ENCODE peak calls at places on chromosomes 7 and 10, in ten cellular contexts. Z is Right ventricle myocardium superior; X is stimulated activated CD4-positive, alpha-beta T cell treated with anti-CD3 and anti-CD28 coated beads, TNF-alpha, amount 100 ng/mL, for 24 hours; K is WTC11; G is activated T-cell treated with anti-CD3 and anti-CD28 coated beads for 48 hours; B is activated naive CD8-positive, alpha-beta T cell treated with anti-CD3 and anti-CD28 coated beads for 36 hours; H is EH; T is pancreas; V is iPS-NIHi11; M is sciatic nerve. C is an unnamed sample.

GRCh38 chr10:5464521-5464920 is 34.8 kb downstream of the CALML5 start:
- DNase-seq in Z (no peak), G (no peak), X (no peak), M (no peak), K (no peak), T (no peak), H (peak), B (no peak), V (no peak), C (no peak)

GRCh38 chr10:96130326-96130758 is 245 bp downstream of the ZNF518A start:
- DNase-seq in H (peak), X (peak), Z (peak), T (peak), B (peak), G (peak), K (peak), M (peak), V (peak), C (no peak)

GRCh38 chr10:69217119-69217754 is 2.9 kb upstream of the HKDC1 start:
- DNase-seq in X (no peak), G (no peak), B (no peak), K (no peak), Z (no peak), V (no peak), H (peak), T (no peak), M (no peak), C (no peak)

GRCh38 chr10:74930962-74931361 is 104.6 kb downstream of the KAT6B start:
- DNase-seq in G (no peak), K (no peak), X (no peak), V (no peak), H (no peak), T (no peak), M (no peak), Z (no peak), B (no peak), C (no peak)

GRCh38 chr7:23234569-23235296 is 11.8 kb upstream of the GPNMB start:
- DNase-seq in M (no peak), K (no peak), X (no peak), T (no peak), V (no peak), Z (no peak), G (no peak), B (no peak), H (no peak), C (no peak)

GRCh38 chr7:73443543-73444255 is 10.1 kb downstream of the FZD9 start:
- DNase-seq in H (no peak), X (no peak), Z (no peak), M (no peak), T (no peak), B (no peak), K (no peak), V (no peak), G (no peak), C (no peak)

GRCh38 chr7:142100634-142101033 is 10.9 kb upstream of the MGAM2 start:
- DNase-seq in H (no peak), M (no peak), V (no peak), X (no peak), Z (no peak), B (no peak), T (no peak), G (no peak), K (no peak), C (no peak)

GRCh38 chr7:34453150-34453549 is 204.9 kb upstream of the NPSR1 start:
- DNase-seq in T (no peak), V (no peak), G (no peak), X (no peak), K (no peak), B (no peak), M (no peak), H (peak), Z (no peak), C (no peak)

GRCh38 chr10:48449501-48450232 is 143.2 kb downstream of the MAPK8 start:
- DNase-seq in V (peak), G (no peak), Z (peak), X (no peak), B (no peak), T (peak), H (no peak), K (no peak), M (peak), C (no peak)

GRCh38 chr10:13458107-13458761 is 70.6 kb downstream of the BEND7 start:
- DNase-seq in H (no peak), T (no peak), K (no peak), V (no peak), B (no peak), G (no peak), Z (no peak), X (no peak), M (no peak), C (no peak)

GRCh38 chr10:108684431-108684830 is 1238.9 kb downstream of the XPNPEP1 start:
- DNase-seq in H (no peak), V (no peak), G (no peak), Z (no peak), T (no peak), K (no peak), M (no peak), B (no peak), X (no peak), C (no peak)

GRCh38 chr7:99324559-99324958 is 1.1 kb upstream of the ARPC1A start:
- DNase-seq in Z (no peak), K (no peak), H (no peak), B (no peak), T (no peak), G (no peak), X (no peak), V (no peak), M (no peak), C (no peak)

GRCh38 chr7:28069788-28070187 is 110.8 kb downstream of the JAZF1 start:
- DNase-seq in H (peak), Z (peak), G (no peak), K (no peak), X (no peak), M (peak), B (no peak), V (no peak), T (no peak), C (no peak)

GRCh38 chr7:48964074-48964473 is 39.7 kb downstream of the CDC14C start:
- DNase-seq in V (no peak), T (no peak), G (no peak), H (no peak), B (no peak), K (no peak), Z (no peak), X (no peak), M (no peak), C (no peak)

GRCh38 chr7:113374924-113375323 is 256.6 kb upstream of the SMIM30 start:
- DNase-seq in Z (no peak), B (no peak), V (no peak), H (no peak), X (no peak), T (no peak), G (no peak), K (no peak), M (no peak), C (no peak)

GRCh38 chr10:103512591-103513382 is 19.3 kb downstream of the NEURL1 start:
- DNase-seq in H (no peak), Z (no peak), X (no peak), T (peak), G (no peak), M (no peak), V (peak), B (no peak), K (no peak), C (peak)

GRCh38 chr7:136033413-136034031 is 56.4 kb upstream of the MTPN start:
- DNase-seq in G (no peak), B (no peak), M (no peak), V (no peak), K (no peak), T (no peak), H (no peak), Z (no peak), X (no peak), C (peak)

GRCh38 chr7:3239291-3239691 is 61.8 kb upstream of the SDK1 start:
- DNase-seq in V (no peak), T (peak), B (no peak), Z (no peak), X (no peak), G (no peak), K (no peak), H (no peak), M (no peak), C (no peak)

GRCh38 chr7:23833405-23833804 is 123.4 kb downstream of the STK31 start:
- DNase-seq in T (no peak), G (no peak), V (no peak), M (no peak), X (no peak), B (no peak), Z (no peak), K (no peak), H (no peak), C (no peak)

C was measured in ELF-1.